ENCODE peak calls at places on chromosomes 1 and 21, in seven cellular contexts. O is AG09309; L is stimulated activated effector memory CD8-positive, alpha-beta T cell treated with anti-CD3 and anti-CD28 coated beads, Interleukin-12 subunit alpha, Interleukin-12 subunit beta, amount 100 ng/mL, for 72 hours; T is T-helper 2 cell; Y is activated T-helper 2 cell treated with anti-CD3 and anti-CD28 coated beads, Interferon-gamma antibody, Interleukin-2, Interleukin-4, amounts not matched to agents 10 μg/mL and 5 μg/mL and 100 μg/mL, durations not matched to agents 14 hours and 24 hours and 36 hours; A is CD4-positive, alpha-beta T cell; U is fibroblast of mammary gland. K is an unnamed sample.

GRCh38 chr1:115492880-115493279 is 148.9 kb upstream of the VANGL1 start:
- DNase-seq in O (no peak), L (no peak), T (no peak), Y (no peak), A (no peak), U (peak; percentile 66), K (no peak)

GRCh38 chr1:26351591-26352337 is 2.2 kb downstream of the CRYBG2 start:
- DNase-seq in O (no peak), L (no peak), T (no peak), Y (no peak), A (no peak), U (peak; percentile 53), K (no peak)

GRCh38 chr1:19400189-19400588 is 85.2 kb downstream of the CAPZB start:
- DNase-seq in O (no peak), L (no peak), T (no peak), Y (no peak), A (no peak), U (no peak), K (no peak)

GRCh38 chr1:34747638-34747941 is 7.3 kb upstream of the GJB5 start:
- DNase-seq in O (no peak), L (no peak), T (no peak), Y (no peak), A (no peak), U (no peak), K (no peak)

GRCh38 chr1:208231929-208232360 is 12.2 kb downstream of the PLXNA2 start:
- DNase-seq in O (no peak), L (no peak), T (no peak), Y (no peak), A (no peak), U (peak; percentile 30), K (no peak)

GRCh38 chr1:38084700-38085099 is 38.1 kb upstream of the POU3F1 start:
- DNase-seq in O (no peak), L (no peak), T (no peak), Y (no peak), A (no peak), U (no peak), K (peak; percentile 47)

GRCh38 chr21:27132270-27132669 is 165.4 kb upstream of the ADAMTS5 start:
- DNase-seq in O (no peak), L (no peak), T (no peak), Y (no peak), A (no peak), U (peak; percentile 49), K (no peak)

GRCh38 chr1:51044834-51045233 is 57.2 kb upstream of the C1orf185 start:
- DNase-seq in O (no peak), L (no peak), T (no peak), Y (no peak), A (no peak), U (peak; percentile 35), K (no peak)